ENCODE peak calls at places on chromosomes 11 and 22, in six cellular contexts. F is right cardiac atrium; Z is BE2C; L is mucosa of descending colon; G is cardiac muscle cell; H is CD8-positive, alpha-beta memory T cell. K is an unnamed sample. For H3K9me3, the result is how much of the 10 kb centered on the place peaks cover.

GRCh38 chr11:69297926-69298777 is 4.2 kb downstream of the MYEOV start:
- DNase-seq in G (peak), L (peak), F (peak), H (peak), Z (no peak), K (peak)

GRCh38 chr11:130580372-130580771 is 131.9 kb downstream of the ADAMTS15 start:
- DNase-seq in H (no peak), F (peak), L (no peak), Z (no peak), G (peak), K (peak)

GRCh38 chr11:27558401-27558800 is 51.8 kb upstream of the LIN7C start:
- DNase-seq in G (peak), L (no peak), F (no peak), Z (no peak), H (no peak), K (no peak)

GRCh38 chr11:44776840-44777536 is 50.2 kb downstream of the TSPAN18 start:
- DNase-seq in Z (no peak), H (no peak), G (no peak), F (no peak), L (no peak), K (no peak)

GRCh38 chr11:65672180-65672860 is 9.6 kb upstream of the RELA start:
- DNase-seq in G (no peak), Z (no peak), H (no peak), F (no peak), L (no peak), K (no peak)

GRCh38 chr11:46659908-46660307 is 40.5 kb downstream of the ARHGAP1 start:
- DNase-seq in F (peak), H (no peak), L (no peak), Z (no peak), G (peak), K (no peak)

GRCh38 chr11:115408036-115408911 is 95.9 kb downstream of the CADM1 start:
- DNase-seq in F (no peak), L (no peak), G (no peak), Z (no peak), H (no peak), K (peak)

GRCh38 chr11:86799680-86800075 is 664 bp upstream of the PRSS23 start:
- DNase-seq in G (no peak), H (no peak), F (no peak), L (peak), Z (no peak), K (peak)

GRCh38 chr11:85694385-85694980 is 8.5 kb upstream of the CCDC89 start:
- DNase-seq in L (no peak), G (peak), H (peak), Z (no peak), F (no peak), K (no peak)

GRCh38 chr11:27211370-27212127 is 151.5 kb downstream of the CCDC34 start:
- DNase-seq in G (no peak), F (peak), H (no peak), L (no peak), Z (no peak), K (no peak)

GRCh38 chr11:111426615-111427014 is 47.5 kb upstream of the POU2AF1 start:
- DNase-seq in H (no peak), F (no peak), G (no peak), L (no peak), Z (no peak), K (no peak)

GRCh38 chr11:35990816-35991215 is 47.0 kb downstream of the LDLRAD3 start:
- DNase-seq in F (no peak), H (no peak), G (no peak), Z (no peak), L (no peak), K (no peak)

GRCh38 chr11:2248242-2248641 is 22.1 kb downstream of the ASCL2 start:
- DNase-seq in F (no peak), H (no peak), L (no peak), Z (no peak), G (no peak), K (peak)

GRCh38 chr22:40524392-40525249 is 111.9 kb downstream of the MRTFA start:
- DNase-seq in Z (no peak), G (peak), F (no peak), L (no peak), H (no peak), K (no peak)

GRCh38 chr11:65100674-65101350 is 4.8 kb downstream of the VPS51 start:
- DNase-seq in Z (no peak), L (no peak), H (no peak), G (peak), F (no peak), K (no peak)

GRCh38 chr11:99019676-99020075 is 1.1 kb upstream of the CNTN5 start:
- DNase-seq in L (no peak), H (no peak), F (no peak), G (no peak), Z (peak), K (no peak)

GRCh38 chr11:34755671-34756070 is 134.8 kb downstream of the EHF start:
- DNase-seq in L (no peak), F (no peak), G (no peak), Z (no peak), H (no peak), K (no peak)

GRCh38 chr11:121582296-121582695 is 129.5 kb upstream of the SORL1-AS1 start:
- DNase-seq in Z (no peak), H (peak), L (no peak), G (no peak), F (no peak), K (peak)

GRCh38 chr11:16605440-16605970 is 132.9 kb upstream of the C11orf58 start:
- DNase-seq in H (no peak), Z (no peak), F (peak), L (peak), G (peak), K (peak)

GRCh38 chr11:94767701-94768601 is at the start of gene AMOTL1:
- DNase-seq in F (peak), H (peak), G (peak), Z (peak), L (peak), K (peak)

GRCh38 chr11:126523441-126523840 is 168.0 kb downstream of the ST3GAL4 start:
- DNase-seq in G (no peak), F (no peak), H (no peak), L (no peak), Z (no peak), K (no peak)

GRCh38 chr11:94602430-94603372 is 35.5 kb downstream of the PIWIL4 start:
- DNase-seq in F (peak), Z (no peak), G (peak), H (no peak), L (peak), K (peak)

GRCh38 chr22:43897751-43898261 is 6.0 kb upstream of the PNPLA5 start:
- DNase-seq in F (no peak), H (no peak), G (peak), L (no peak), Z (no peak), K (no peak)

GRCh38 chr11:78228467-78228866 is 39.7 kb downstream of the USP35 start:
- DNase-seq in L (no peak), Z (no peak), H (no peak), F (no peak), G (peak), K (no peak)

GRCh38 chr11:111723595-111723994 is 42.6 kb downstream of the PPP2R1B start:
- DNase-seq in F (no peak), G (peak), Z (peak), L (no peak), H (no peak), K (no peak)

GRCh38 chr11:16456366-16456765 is 100.0 kb upstream of the SOX6 start:
- DNase-seq in L (no peak), H (no peak), G (no peak), F (no peak), Z (no peak), K (no peak)

GRCh38 chr11:69444381-69445130 is 36.9 kb upstream of the LINC01488 start:
- DNase-seq in L (peak), G (peak), F (peak), H (no peak), Z (no peak), K (peak)

GRCh38 chr22:33539902-33540751 is 380.1 kb downstream of the LARGE1 start:
- DNase-seq in H (no peak), L (peak), F (peak), Z (no peak), G (no peak), K (peak)

GRCh38 chr11:1952806-1953482 is 5.8 kb downstream of the MRPL23 start:
- DNase-seq in F (no peak), Z (no peak), H (no peak), L (no peak), G (no peak), K (no peak)

GRCh38 chr11:10450451-10451398 is 4.3 kb upstream of the AMPD3 start:
- DNase-seq in H (peak), L (peak), F (no peak), Z (no peak), G (peak), K (peak)

GRCh38 chr11:34926101-34926830 is 9.8 kb downstream of the PDHX start:
- DNase-seq in G (peak), H (peak), F (no peak), L (no peak), Z (peak), K (no peak)

GRCh38 chr11:125569913-125570621 is 790 bp downstream of the EI24 start:
- DNase-seq in Z (no peak), H (no peak), F (no peak), L (no peak), G (no peak), K (no peak)

GRCh38 chr22:36194971-36195370 is 6.6 kb downstream of the APOL4 start:
- DNase-seq in H (peak), G (peak), F (peak), L (no peak), Z (peak), K (peak)

GRCh38 chr11:62792193-62792575 is 378 bp upstream of the TMEM223 start:
- DNase-seq in L (peak), Z (peak), F (peak), H (no peak), G (no peak), K (peak)

GRCh38 chr11:72303179-72303578 is 59.2 kb upstream of the PHOX2A start:
- DNase-seq in Z (no peak), L (no peak), G (no peak), H (no peak), F (no peak), K (no peak)

GRCh38 chr11:132307309-132308020 is 937.0 kb downstream of the NTM start:
- DNase-seq in L (no peak), G (no peak), F (peak), H (no peak), Z (no peak), K (no peak)

GRCh38 chr11:27656806-27657483 is 43.3 kb downstream of the BDNF start:
- DNase-seq in G (no peak), F (no peak), L (no peak), Z (no peak), H (no peak), K (no peak)

GRCh38 chr11:4903484-4903883 is at the start of gene OR51A7:
- DNase-seq in Z (no peak), H (no peak), G (no peak), F (no peak), L (no peak), K (no peak)

GRCh38 chr11:70577258-70577603 is 178.9 kb downstream of the CTTN start:
- DNase-seq in Z (no peak), L (no peak), H (no peak), F (no peak), G (no peak), K (no peak)
- H3K9me3 ChIP-seq in Z (under half), L (under half), H (under half), F (under half), G (under half), K (under half)

DNA sequence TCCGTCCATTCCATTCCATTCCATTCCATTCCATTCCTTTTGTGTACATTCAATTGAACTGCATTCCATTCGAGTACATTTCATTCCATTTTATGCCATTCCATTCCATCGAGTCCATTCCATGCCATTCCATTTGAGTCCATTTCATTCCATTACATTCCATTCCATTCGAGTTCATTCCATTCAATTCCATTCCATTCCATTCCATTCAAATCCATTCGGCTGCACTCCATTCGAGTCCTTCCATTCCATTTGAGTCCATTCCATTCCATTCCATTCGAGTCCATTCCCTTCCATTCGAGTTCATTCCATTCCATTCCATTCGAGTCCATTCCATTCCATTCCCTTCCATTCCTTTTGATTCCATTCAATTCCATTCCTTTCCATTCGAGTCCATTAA is 4800.6 kb upstream of the OR11H1 start:
- DNase-seq in H (no peak), G (no peak), F (no peak), Z (no peak), L (no peak), K (no peak)
- H3K9me3 ChIP-seq in H (under half), G (under half), F (under half), Z (under half), L (half or more), K (under half)

GRCh38 chr22:30979932-30980331 is 10.9 kb downstream of the TUG1 start:
- DNase-seq in Z (no peak), H (no peak), F (no peak), L (no peak), G (no peak), K (no peak)
- H3K9me3 ChIP-seq in Z (under half), H (half or more), F (under half), L (half or more), G (under half), K (under half)

GRCh38 chr11:26043665-26044064 is 288.3 kb upstream of the ANO3 start:
- DNase-seq in F (no peak), G (no peak), L (no peak), Z (no peak), H (no peak), K (no peak)

GRCh38 chr11:26044389-26044788 is 287.5 kb upstream of the ANO3 start:
- DNase-seq in Z (no peak), L (no peak), F (no peak), H (no peak), G (no peak), K (no peak)

GRCh38 chr11:26042113-26042512 is 289.8 kb upstream of the ANO3 start:
- DNase-seq in H (no peak), G (no peak), L (peak), Z (no peak), F (no peak), K (no peak)

GRCh38 chr11:26037716-26038115 is 294.2 kb upstream of the ANO3 start:
- DNase-seq in G (no peak), H (no peak), F (no peak), Z (no peak), L (no peak), K (no peak)

DNA sequence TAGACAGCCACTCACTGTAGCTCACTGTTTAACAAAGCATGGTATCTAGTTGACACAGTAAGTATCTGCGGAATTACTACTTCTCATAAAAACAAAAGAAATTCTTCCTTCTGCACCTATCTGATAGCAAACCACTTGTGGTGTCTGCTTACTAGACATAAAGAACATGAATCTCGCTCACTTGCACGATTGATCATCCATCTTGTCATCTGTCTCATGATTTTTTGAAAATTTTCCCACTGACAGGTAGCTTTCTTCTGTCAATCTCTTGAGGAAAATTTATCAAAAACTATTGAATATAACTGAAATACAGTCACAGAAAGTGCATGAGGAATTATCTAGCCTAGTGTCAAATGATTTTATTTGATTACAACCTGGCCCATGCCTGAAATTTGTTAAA is 291.6 kb upstream of the ANO3 start:
- DNase-seq in F (no peak), G (no peak), L (no peak), H (no peak), Z (no peak), K (no peak)
- H3K9me3 ChIP-seq in F (under half), G (under half), L (under half), H (under half), Z (under half), K (under half)

DNA sequence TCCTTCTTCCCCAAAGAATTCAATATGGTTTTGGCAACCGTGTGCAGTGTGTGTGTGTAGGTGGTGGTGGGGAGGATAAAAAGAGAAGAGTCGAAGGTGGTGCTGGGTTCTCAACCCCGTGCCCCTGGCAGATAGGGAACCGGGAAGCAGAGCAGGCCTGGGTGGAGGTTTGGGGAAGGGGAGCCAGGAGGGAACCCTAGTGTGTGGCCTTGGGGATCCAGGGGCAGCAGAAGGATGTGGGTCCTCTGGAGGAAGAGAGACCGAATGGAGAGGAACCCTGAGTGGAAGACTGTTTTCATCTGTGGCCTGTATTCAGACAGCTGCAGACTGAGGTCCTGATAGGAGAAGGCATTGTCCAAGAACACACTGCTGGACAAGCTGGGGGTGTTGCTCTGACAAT is 73.3 kb upstream of the B3GAT1 start:
- DNase-seq in L (no peak), F (no peak), H (no peak), Z (no peak), G (no peak), K (no peak)
- H3K9me3 ChIP-seq in L (under half), F (under half), H (under half), Z (under half), G (under half), K (under half)

GRCh38 chr11:70540196-70540595 is 141.9 kb downstream of the CTTN start:
- DNase-seq in Z (no peak), H (no peak), G (no peak), L (peak), F (no peak), K (no peak)
- H3K9me3 ChIP-seq in Z (under half), H (under half), G (under half), L (under half), F (under half), K (under half)

GRCh38 chr22:47390026-47390970 is 627.8 kb downstream of the TBC1D22A start:
- DNase-seq in L (no peak), Z (no peak), F (no peak), H (no peak), G (no peak), K (peak)

GRCh38 chr22:47389201-47389600 is 626.8 kb downstream of the TBC1D22A start:
- DNase-seq in Z (no peak), G (no peak), L (no peak), H (no peak), F (no peak), K (no peak)

GRCh38 chr22:47388331-47388730 is 625.9 kb downstream of the TBC1D22A start:
- DNase-seq in H (no peak), L (no peak), G (no peak), Z (no peak), F (no peak), K (no peak)

GRCh38 chr22:47386812-47387510 is 624.5 kb downstream of the TBC1D22A start:
- DNase-seq in Z (no peak), L (no peak), H (no peak), F (no peak), G (no peak), K (no peak)

GRCh38 chr22:47388778-47389177 is 626.3 kb downstream of the TBC1D22A start:
- DNase-seq in L (no peak), F (no peak), Z (no peak), H (no peak), G (no peak), K (no peak)
- H3K9me3 ChIP-seq in L (under half), F (under half), Z (under half), H (under half), G (under half), K (under half)